ENCODE peak calls at places on chromosome 1, in eight cellular contexts. K is MV-4-11; N is cortex of kidney; Q is AG08395; T is stimulated activated CD4-positive, alpha-beta T cell treated with anti-CD3 and anti-CD28 coated beads, Interleukin-15, amount 100 ng/mL, for 24 hours; D is NCI-H1092; G is NB4; W is Calu3. H is an unnamed sample.

GRCh38 chr1:180953791-180954721 is 41.4 kb downstream of the KIAA1614 start:
- DNase-seq in G (no peak), N (no peak), D (no peak), W (peak), Q (peak), K (no peak), T (peak), H (peak)

GRCh38 chr1:52867060-52867845 is 24.7 kb downstream of the ZYG11A start:
- DNase-seq in D (no peak), T (no peak), K (no peak), G (no peak), Q (no peak), W (no peak), N (no peak), H (no peak)

GRCh38 chr1:207017615-207018559 is 14.7 kb downstream of the C1orf116 start:
- DNase-seq in G (no peak), N (no peak), D (no peak), T (no peak), K (peak), W (no peak), Q (no peak), H (no peak)

GRCh38 chr1:22711591-22712501 is 1.2 kb downstream of the EPHB2 start:
- DNase-seq in W (no peak), D (no peak), Q (peak), N (no peak), T (peak), G (peak), K (no peak), H (no peak)

GRCh38 chr1:3743421-3743820 is 8.8 kb upstream of the CCDC27 start:
- DNase-seq in Q (no peak), N (no peak), K (no peak), G (no peak), T (no peak), D (no peak), W (no peak), H (no peak)

GRCh38 chr1:39398278-39399010 is 93.0 kb upstream of the BMP8A start:
- DNase-seq in N (no peak), W (peak), K (peak), D (no peak), Q (peak), G (peak), T (peak), H (peak)

GRCh38 chr1:25140073-25140797 is 92.1 kb downstream of the SYF2 start:
- DNase-seq in Q (no peak), D (no peak), K (peak), W (no peak), T (no peak), G (peak), N (no peak), H (no peak)

GRCh38 chr1:204027446-204027845 is 45.5 kb upstream of the SOX13 start:
- DNase-seq in Q (no peak), T (no peak), K (no peak), N (no peak), D (no peak), G (no peak), W (no peak), H (no peak)

GRCh38 chr1:26529655-26530539 is at the start of gene RPS6KA1:
- DNase-seq in D (peak), N (no peak), W (peak), G (peak), Q (peak), K (peak), T (peak), H (peak)

GRCh38 chr1:24389231-24389678 is 24.3 kb downstream of the STPG1 start:
- DNase-seq in T (no peak), K (no peak), W (no peak), D (no peak), Q (no peak), N (no peak), G (no peak), H (no peak)

GRCh38 chr1:30507391-30508174 is 215.8 kb downstream of the MATN1 start:
- DNase-seq in Q (no peak), N (no peak), K (no peak), D (no peak), G (no peak), W (no peak), T (no peak), H (no peak)